ENCODE peak calls at places on chromosome 21, in six cellular contexts. One of them, this sample, is unnamed.

GRCh38 chr21:28734522-28735175 is 258.0 kb downstream of the LTN1 start:
- DNase-seq in BE2C: no peak
- DNase-seq in cardiac fibroblast: no peak
- DNase-seq in cardiac muscle cell: no peak
- DNase-seq in fibroblast of mammary gland: no peak
- DNase-seq in PC-9: no peak
- DNase-seq in this sample: no peak

GRCh38 chr21:28086861-28087581 is 905.7 kb downstream of the LTN1 start:
- DNase-seq in BE2C: no peak
- DNase-seq in cardiac fibroblast: no peak
- DNase-seq in cardiac muscle cell: no peak
- DNase-seq in fibroblast of mammary gland: no peak
- DNase-seq in PC-9: no peak
- DNase-seq in this sample: no peak

GRCh38 chr21:34890724-34891609 is 158.1 kb downstream of the RUNX1 start:
- DNase-seq in BE2C: no peak
- DNase-seq in cardiac fibroblast: peak
- DNase-seq in cardiac muscle cell: peak
- DNase-seq in fibroblast of mammary gland: no peak
- DNase-seq in PC-9: no peak
- DNase-seq in this sample: no peak

GRCh38 chr21:42245348-42246185 is 26.6 kb downstream of the ABCG1 start:
- DNase-seq in BE2C: peak
- DNase-seq in cardiac fibroblast: no peak
- DNase-seq in cardiac muscle cell: no peak
- DNase-seq in fibroblast of mammary gland: no peak
- DNase-seq in PC-9: no peak
- DNase-seq in this sample: no peak

GRCh38 chr21:16837319-16837718 is 675.5 kb upstream of the CXADR start:
- DNase-seq in BE2C: no peak
- DNase-seq in cardiac fibroblast: peak
- DNase-seq in cardiac muscle cell: peak
- DNase-seq in fibroblast of mammary gland: peak
- DNase-seq in PC-9: no peak
- DNase-seq in this sample: no peak

GRCh38 chr21:27017251-27017650 is 50.4 kb upstream of the ADAMTS5 start:
- DNase-seq in BE2C: no peak
- DNase-seq in cardiac fibroblast: no peak
- DNase-seq in cardiac muscle cell: peak
- DNase-seq in fibroblast of mammary gland: no peak
- DNase-seq in PC-9: no peak
- DNase-seq in this sample: no peak

GRCh38 chr21:31248598-31248997 is 95.5 kb downstream of the TIAM1 start:
- DNase-seq in BE2C: no peak
- DNase-seq in cardiac fibroblast: peak
- DNase-seq in cardiac muscle cell: no peak
- DNase-seq in fibroblast of mammary gland: peak
- DNase-seq in PC-9: peak
- DNase-seq in this sample: peak

GRCh38 chr21:41964171-41964570 is 10.4 kb upstream of the C2CD2 start:
- DNase-seq in BE2C: no peak
- DNase-seq in cardiac fibroblast: no peak
- DNase-seq in cardiac muscle cell: no peak
- DNase-seq in fibroblast of mammary gland: no peak
- DNase-seq in PC-9: no peak
- DNase-seq in this sample: no peak

GRCh38 chr21:31310750-31311149 is 33.3 kb downstream of the TIAM1 start:
- DNase-seq in BE2C: no peak
- DNase-seq in cardiac fibroblast: no peak
- DNase-seq in cardiac muscle cell: no peak
- DNase-seq in fibroblast of mammary gland: peak
- DNase-seq in PC-9: peak
- DNase-seq in this sample: no peak

GRCh38 chr21:14585122-14585521 is 39.0 kb upstream of the SAMSN1 start:
- DNase-seq in BE2C: no peak
- DNase-seq in cardiac fibroblast: no peak
- DNase-seq in cardiac muscle cell: no peak
- DNase-seq in fibroblast of mammary gland: no peak
- DNase-seq in PC-9: no peak
- DNase-seq in this sample: no peak

GRCh38 chr21:18369115-18369514 is 34.5 kb downstream of the TMPRSS15 start:
- DNase-seq in BE2C: peak
- DNase-seq in cardiac fibroblast: no peak
- DNase-seq in cardiac muscle cell: no peak
- DNase-seq in fibroblast of mammary gland: peak
- DNase-seq in PC-9: no peak
- DNase-seq in this sample: peak

GRCh38 chr21:26982767-26983166 is 15.9 kb upstream of the ADAMTS5 start:
- DNase-seq in BE2C: no peak
- DNase-seq in cardiac fibroblast: peak
- DNase-seq in cardiac muscle cell: peak
- DNase-seq in fibroblast of mammary gland: peak
- DNase-seq in PC-9: no peak
- DNase-seq in this sample: peak

GRCh38 chr21:26490771-26491170 is 82.3 kb downstream of the CYYR1 start:
- DNase-seq in BE2C: no peak
- DNase-seq in cardiac fibroblast: peak
- DNase-seq in cardiac muscle cell: no peak
- DNase-seq in fibroblast of mammary gland: no peak
- DNase-seq in PC-9: no peak
- DNase-seq in this sample: peak

GRCh38 chr21:40846566-40847411 is at the start of gene DSCAM:
- DNase-seq in BE2C: no peak
- DNase-seq in cardiac fibroblast: peak
- DNase-seq in cardiac muscle cell: no peak
- DNase-seq in fibroblast of mammary gland: no peak
- DNase-seq in PC-9: no peak
- DNase-seq in this sample: no peak

GRCh38 chr21:41726970-41727783 is 39.7 kb downstream of the RIPK4 start:
- DNase-seq in BE2C: no peak
- DNase-seq in cardiac fibroblast: peak
- DNase-seq in cardiac muscle cell: peak
- DNase-seq in fibroblast of mammary gland: peak
- DNase-seq in PC-9: peak
- DNase-seq in this sample: peak

GRCh38 chr21:45635271-45636151 is 8.0 kb upstream of the PCBP3 start:
- DNase-seq in BE2C: no peak
- DNase-seq in cardiac fibroblast: no peak
- DNase-seq in cardiac muscle cell: no peak
- DNase-seq in fibroblast of mammary gland: no peak
- DNase-seq in PC-9: no peak
- DNase-seq in this sample: no peak
- H3K4me3 ChIP-seq in BE2C: no peak
- H3K4me3 ChIP-seq in cardiac fibroblast: no peak
- H3K4me3 ChIP-seq in cardiac muscle cell: no peak
- H3K4me3 ChIP-seq in fibroblast of mammary gland: no peak
- H3K4me3 ChIP-seq in PC-9: no peak
- H3K4me3 ChIP-seq in this sample: no peak

GRCh38 chr21:24424786-24425185 is 1182.5 kb downstream of the MRPL39 start:
- DNase-seq in BE2C: no peak
- DNase-seq in cardiac fibroblast: no peak
- DNase-seq in cardiac muscle cell: no peak
- DNase-seq in fibroblast of mammary gland: no peak
- DNase-seq in PC-9: no peak
- DNase-seq in this sample: no peak

DNA sequence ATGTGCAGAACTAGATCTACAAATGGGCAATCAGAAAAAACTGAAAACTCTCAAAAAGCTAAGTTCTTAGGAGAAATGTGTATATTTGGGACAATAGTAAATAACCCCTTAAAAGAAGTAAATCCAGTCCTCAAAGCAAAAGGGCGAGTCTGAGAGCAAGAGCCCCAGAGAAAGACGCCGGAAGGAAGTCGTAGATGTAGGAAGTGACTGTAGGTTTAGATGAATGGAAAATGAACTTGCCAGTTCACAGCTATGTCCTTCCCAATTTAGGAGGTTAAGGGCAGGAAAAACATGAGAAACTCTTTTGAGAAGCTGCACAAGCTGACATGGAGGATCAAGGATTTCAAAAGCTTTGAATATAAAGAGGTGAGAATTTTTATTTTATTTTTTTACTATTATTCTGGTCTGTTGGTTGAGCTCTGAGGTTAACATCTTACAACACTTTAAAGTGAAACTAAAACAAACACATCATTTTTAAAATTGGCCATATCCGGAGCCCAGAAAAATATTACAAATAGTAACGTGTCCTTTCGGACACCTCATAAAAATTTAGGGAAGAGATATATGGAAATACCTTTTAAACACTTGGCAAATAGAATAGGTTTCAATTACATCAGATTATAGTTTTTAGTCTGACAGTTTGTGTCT is 1178.6 kb downstream of the MRPL39 start:
- DNase-seq in BE2C: no peak
- DNase-seq in cardiac fibroblast: no peak
- DNase-seq in cardiac muscle cell: no peak
- DNase-seq in fibroblast of mammary gland: no peak
- DNase-seq in PC-9: no peak
- DNase-seq in this sample: no peak
- H3K4me3 ChIP-seq in BE2C: no peak
- H3K4me3 ChIP-seq in cardiac fibroblast: no peak
- H3K4me3 ChIP-seq in cardiac muscle cell: no peak
- H3K4me3 ChIP-seq in fibroblast of mammary gland: no peak
- H3K4me3 ChIP-seq in PC-9: peak
- H3K4me3 ChIP-seq in this sample: no peak

DNA sequence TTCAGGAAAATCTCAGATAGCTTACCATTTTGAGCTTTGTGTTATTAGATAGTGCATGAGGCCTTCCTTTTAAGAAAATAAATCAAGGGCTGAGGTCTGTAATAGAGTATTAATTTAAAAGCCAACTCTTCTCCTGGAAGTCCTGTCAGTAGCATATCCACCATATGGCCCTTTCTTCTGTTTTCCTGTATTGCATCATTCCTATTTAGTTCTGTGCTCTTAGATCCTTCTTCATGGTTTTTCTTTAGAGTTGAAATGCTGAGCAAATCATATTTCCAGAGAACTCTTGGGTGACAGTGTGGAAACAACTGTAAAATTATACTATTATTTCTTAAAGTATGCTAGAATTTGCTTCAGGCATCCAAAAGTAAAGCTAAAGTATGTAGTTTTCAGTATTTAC is 91.7 kb downstream of the TTC3 start:
- DNase-seq in BE2C: no peak
- DNase-seq in cardiac fibroblast: no peak
- DNase-seq in cardiac muscle cell: peak
- DNase-seq in fibroblast of mammary gland: no peak
- DNase-seq in PC-9: no peak
- DNase-seq in this sample: no peak
- H3K4me3 ChIP-seq in BE2C: no peak
- H3K4me3 ChIP-seq in cardiac fibroblast: no peak
- H3K4me3 ChIP-seq in cardiac muscle cell: no peak
- H3K4me3 ChIP-seq in fibroblast of mammary gland: no peak
- H3K4me3 ChIP-seq in PC-9: no peak
- H3K4me3 ChIP-seq in this sample: no peak

GRCh38 chr21:43774163-43774562 is 1.9 kb downstream of the CSTB start:
- DNase-seq in BE2C: no peak
- DNase-seq in cardiac fibroblast: no peak
- DNase-seq in cardiac muscle cell: no peak
- DNase-seq in fibroblast of mammary gland: no peak
- DNase-seq in PC-9: no peak
- DNase-seq in this sample: no peak
- H3K4me3 ChIP-seq in BE2C: no peak
- H3K4me3 ChIP-seq in cardiac fibroblast: no peak
- H3K4me3 ChIP-seq in cardiac muscle cell: no peak
- H3K4me3 ChIP-seq in fibroblast of mammary gland: no peak
- H3K4me3 ChIP-seq in PC-9: peak
- H3K4me3 ChIP-seq in this sample: no peak

DNA sequence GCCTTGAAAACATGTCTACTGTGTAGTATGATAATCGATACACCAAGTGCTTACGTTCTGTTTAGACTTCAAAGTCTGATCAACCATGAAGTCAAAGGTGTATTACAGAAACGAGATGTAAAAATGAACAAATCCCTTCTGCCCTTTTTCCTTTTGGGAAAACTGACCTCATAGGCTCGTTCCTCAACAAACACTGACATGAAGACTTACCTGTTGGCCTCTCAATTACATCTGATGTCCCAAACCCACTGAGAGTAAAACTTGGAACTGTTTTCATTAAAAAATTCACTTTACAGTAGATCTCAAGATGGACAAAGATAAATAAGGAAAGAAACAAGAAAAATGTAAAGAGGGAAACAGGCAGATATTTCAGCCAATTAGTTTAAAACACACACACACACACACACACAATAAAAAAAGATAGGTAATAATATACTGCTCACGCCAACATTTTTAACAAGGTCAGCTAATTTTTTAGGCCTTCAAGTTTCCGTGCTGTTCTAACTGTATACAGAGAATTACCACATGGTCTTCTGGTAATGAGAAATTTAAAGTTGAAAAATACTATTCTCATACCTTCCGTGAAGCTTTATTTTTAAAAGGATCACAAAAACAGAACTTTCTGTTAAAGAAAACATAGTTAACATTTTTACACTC is 2.1 kb downstream of the HMGN1 start:
- DNase-seq in BE2C: no peak
- DNase-seq in cardiac fibroblast: no peak
- DNase-seq in cardiac muscle cell: no peak
- DNase-seq in fibroblast of mammary gland: no peak
- DNase-seq in PC-9: no peak
- DNase-seq in this sample: no peak
- H3K4me3 ChIP-seq in BE2C: peak
- H3K4me3 ChIP-seq in cardiac fibroblast: no peak
- H3K4me3 ChIP-seq in cardiac muscle cell: peak
- H3K4me3 ChIP-seq in fibroblast of mammary gland: no peak
- H3K4me3 ChIP-seq in PC-9: peak
- H3K4me3 ChIP-seq in this sample: peak

GRCh38 chr21:36076878-36077658 is 7.2 kb downstream of the CBR1 start:
- DNase-seq in BE2C: no peak
- DNase-seq in cardiac fibroblast: no peak
- DNase-seq in cardiac muscle cell: no peak
- DNase-seq in fibroblast of mammary gland: no peak
- DNase-seq in PC-9: no peak
- DNase-seq in this sample: no peak

GRCh38 chr21:36075953-36076352 is 6.1 kb downstream of the CBR1 start:
- DNase-seq in BE2C: no peak
- DNase-seq in cardiac fibroblast: no peak
- DNase-seq in cardiac muscle cell: no peak
- DNase-seq in fibroblast of mammary gland: no peak
- DNase-seq in PC-9: no peak
- DNase-seq in this sample: no peak

GRCh38 chr21:36079671-36080070 is 9.8 kb downstream of the CBR1 start:
- DNase-seq in BE2C: no peak
- DNase-seq in cardiac fibroblast: no peak
- DNase-seq in cardiac muscle cell: no peak
- DNase-seq in fibroblast of mammary gland: no peak
- DNase-seq in PC-9: no peak
- DNase-seq in this sample: no peak

GRCh38 chr21:36079010-36079649 is 9.3 kb downstream of the CBR1 start:
- DNase-seq in BE2C: no peak
- DNase-seq in cardiac fibroblast: no peak
- DNase-seq in cardiac muscle cell: no peak
- DNase-seq in fibroblast of mammary gland: no peak
- DNase-seq in PC-9: no peak
- DNase-seq in this sample: no peak

GRCh38 chr21:36077758-36078157 is 7.9 kb downstream of the CBR1 start:
- DNase-seq in BE2C: no peak
- DNase-seq in cardiac fibroblast: no peak
- DNase-seq in cardiac muscle cell: no peak
- DNase-seq in fibroblast of mammary gland: no peak
- DNase-seq in PC-9: no peak
- DNase-seq in this sample: no peak
- H3K4me3 ChIP-seq in BE2C: no peak
- H3K4me3 ChIP-seq in cardiac fibroblast: no peak
- H3K4me3 ChIP-seq in cardiac muscle cell: no peak
- H3K4me3 ChIP-seq in fibroblast of mammary gland: no peak
- H3K4me3 ChIP-seq in PC-9: no peak
- H3K4me3 ChIP-seq in this sample: no peak

This sample was measured in skeletal muscle cell.